ENCODE peak calls at places on chromosomes 3 and 15, in six cellular contexts. I, W, V, C, P and R are unnamed samples.

GRCh38 chr3:71662553-71662952 is 62.6 kb downstream of the EIF4E3 start:
- DNase-seq in I (no peak), W (no peak), V (no peak), C (no peak), P (no peak), R (no peak)

GRCh38 chr3:129425619-129426018 is 2.8 kb downstream of the EFCAB12 start:
- DNase-seq in I (no peak), W (no peak), V (no peak), C (no peak), P (no peak), R (no peak)

GRCh38 chr15:66948294-66948693 is 117.1 kb upstream of the SMAD3 start:
- DNase-seq in I (no peak), W (no peak), V (no peak), C (no peak), P (no peak), R (peak; percentile 67)

GRCh38 chr3:164604687-164605086 is 473.6 kb downstream of the SI start:
- DNase-seq in I (no peak), W (no peak), V (no peak), C (no peak), P (no peak), R (no peak)

GRCh38 chr3:191246628-191247027 is 47.6 kb downstream of the OSTN start:
- DNase-seq in I (no peak), W (peak; percentile 77), V (no peak), C (no peak), P (no peak), R (no peak)

GRCh38 chr3:66442254-66443249 is 58.3 kb downstream of the LRIG1 start:
- DNase-seq in I (peak; percentile 87), W (peak; percentile 41), V (peak; percentile 87), C (no peak), P (no peak), R (no peak)

GRCh38 chr3:46717447-46718231 is at the start of gene PRSS50:
- DNase-seq in I (no peak), W (no peak), V (peak; percentile 4), C (no peak), P (no peak), R (no peak)

GRCh38 chr3:123651449-123652345 is 66.8 kb upstream of the HACD2 start:
- DNase-seq in I (no peak), W (no peak), V (no peak), C (no peak), P (no peak), R (no peak)

GRCh38 chr3:52268036-52268435 is 10.4 kb downstream of the WDR82 start:
- DNase-seq in I (no peak), W (no peak), V (no peak), C (no peak), P (no peak), R (no peak)

GRCh38 chr3:34203386-34203785 is 405.0 kb downstream of the PDCD6IP start:
- DNase-seq in I (no peak), W (no peak), V (no peak), C (no peak), P (no peak), R (no peak)

GRCh38 chr3:139695007-139695406 is 17.2 kb upstream of the NMNAT3 start:
- DNase-seq in I (no peak), W (no peak), V (no peak), C (no peak), P (no peak), R (no peak)

GRCh38 chr3:110327870-110328269 is 743.7 kb upstream of the NECTIN3 start:
- DNase-seq in I (no peak), W (peak; percentile 2), V (no peak), C (no peak), P (no peak), R (no peak)

GRCh38 chr15:42730135-42730534 is 6.8 kb downstream of the CDAN1 start:
- DNase-seq in I (no peak), W (no peak), V (no peak), C (no peak), P (no peak), R (no peak)

GRCh38 chr3:119600732-119601131 is 3.0 kb downstream of the PLA1A start:
- DNase-seq in I (no peak), W (no peak), V (peak; percentile 40), C (no peak), P (peak; percentile 25), R (no peak)

GRCh38 chr15:28892789-28893610 is 7.2 kb downstream of the APBA2 start:
- DNase-seq in I (no peak), W (no peak), V (no peak), C (no peak), P (no peak), R (no peak)

GRCh38 chr3:71916747-71917369 is 131.9 kb upstream of the PROK2 start:
- DNase-seq in I (no peak), W (no peak), V (no peak), C (no peak), P (no peak), R (no peak)

GRCh38 chr3:126401611-126402160 is 7.0 kb downstream of the CFAP100 start:
- DNase-seq in I (no peak), W (no peak), V (no peak), C (no peak), P (no peak), R (no peak)

GRCh38 chr3:134485075-134485536 is 679 bp downstream of the ANAPC13 start:
- DNase-seq in I (peak; percentile 69), W (no peak), V (no peak), C (no peak), P (no peak), R (peak; percentile 51)

GRCh38 chr3:193808317-193808716 is 215.3 kb downstream of the OPA1 start:
- DNase-seq in I (no peak), W (no peak), V (no peak), C (no peak), P (no peak), R (no peak)

GRCh38 chr15:61890106-61890505 is 170.1 kb downstream of the VPS13C start:
- DNase-seq in I (no peak), W (peak; percentile 60), V (no peak), C (no peak), P (no peak), R (no peak)

GRCh38 chr3:58383476-58383875 is 50.2 kb downstream of the PDHB start:
- DNase-seq in I (no peak), W (peak; percentile 68), V (no peak), C (no peak), P (no peak), R (no peak)

GRCh38 chr3:100629728-100630127 is 20.3 kb downstream of the ADGRG7 start:
- DNase-seq in I (no peak), W (peak; percentile 32), V (no peak), C (no peak), P (no peak), R (no peak)